ENCODE peak calls at places on chromosomes 11 and 22, in nine cellular contexts. P, D, B, A, J, H, K, C and G are unnamed samples.

GRCh38 chr11:130786987-130787688 is 129.1 kb downstream of the SNX19 start:
- DNase-seq in P (no peak), D (no peak), B (no peak), A (no peak), J (peak), H (no peak), K (no peak), C (no peak), G (no peak)

GRCh38 chr22:40258463-40259046 is 80.8 kb downstream of the TNRC6B start:
- DNase-seq in P (no peak), D (no peak), B (no peak), A (no peak), J (peak), H (no peak), K (no peak), C (no peak), G (no peak)

GRCh38 chr11:11608783-11609232 is 13.0 kb downstream of the GALNT18 start:
- DNase-seq in P (no peak), D (no peak), B (no peak), A (no peak), J (peak), H (peak), K (no peak), C (no peak), G (no peak)

GRCh38 chr11:91860661-91861060 is 364.0 kb upstream of the FAT3 start:
- DNase-seq in P (no peak), D (no peak), B (no peak), A (no peak), J (no peak), H (no peak), K (no peak), C (no peak), G (no peak)

GRCh38 chr11:72353861-72354260 is 80.5 kb downstream of the CLPB start:
- DNase-seq in P (peak), D (no peak), B (peak), A (no peak), J (peak), H (no peak), K (no peak), C (no peak), G (no peak)

GRCh38 chr11:132125855-132126841 is 755.7 kb downstream of the NTM start:
- DNase-seq in P (peak), D (no peak), B (peak), A (peak), J (no peak), H (no peak), K (no peak), C (no peak), G (no peak)

GRCh38 chr11:134124660-134125451 is 56.0 kb downstream of the JAM3 start:
- DNase-seq in P (peak), D (no peak), B (no peak), A (peak), J (no peak), H (no peak), K (no peak), C (no peak), G (no peak)

GRCh38 chr11:8676458-8676857 is 6.0 kb downstream of the TRIM66 start:
- DNase-seq in P (no peak), D (no peak), B (no peak), A (no peak), J (no peak), H (no peak), K (no peak), C (no peak), G (no peak)

GRCh38 chr11:113974741-113975470 is at the start of gene HTR3A:
- DNase-seq in P (peak), D (no peak), B (peak), A (peak), J (peak), H (no peak), K (no peak), C (peak), G (no peak)

GRCh38 chr11:18314794-18315523 is 7.0 kb downstream of the HPS5 start:
- DNase-seq in P (peak), D (no peak), B (no peak), A (no peak), J (no peak), H (no peak), K (no peak), C (no peak), G (no peak)

GRCh38 chr11:65353900-65354264 is 669 bp upstream of the TIGD3 start:
- DNase-seq in P (peak), D (no peak), B (no peak), A (peak), J (no peak), H (no peak), K (no peak), C (no peak), G (no peak)

GRCh38 chr22:23509571-23510302 is 70.4 kb downstream of the IGLL1 start:
- DNase-seq in P (peak), D (no peak), B (peak), A (no peak), J (no peak), H (no peak), K (no peak), C (no peak), G (no peak)